ENCODE peak calls at places on chromosomes 6 and 20, in seven cellular contexts. T is aorta; W is kidney tubule cell; P is stimulated activated effector memory CD8-positive, alpha-beta T cell treated with anti-CD3 and anti-CD28 coated beads, Interleukin-12 subunit alpha, Interleukin-12 subunit beta, amount 100 ng/mL, for 72 hours; E is fibroblast of lung; V is T-helper 2 cell; M is neural crest cell. D is an unnamed sample.

GRCh38 chr6:158207452-158207788 is 39.3 kb downstream of the GTF2H5 start:
- DNase-seq in T (no peak), W (peak; percentile 19), P (peak; percentile 16), E (peak; percentile 75), V (no peak), M (no peak), D (no peak)

GRCh38 chr6:131643262-131643631 is 6.1 kb downstream of the ENPP3 start:
- DNase-seq in T (no peak), W (no peak), P (no peak), E (peak; percentile 17), V (no peak), M (no peak), D (no peak)

GRCh38 chr6:3628143-3628840 is 123.2 kb downstream of the PXDC1 start:
- DNase-seq in T (no peak), W (no peak), P (no peak), E (peak; percentile 62), V (no peak), M (no peak), D (no peak)

GRCh38 chr20:51321343-51322163 is 221.0 kb downstream of the NFATC2 start:
- DNase-seq in T (no peak), W (peak; percentile 10), P (no peak), E (no peak), V (no peak), M (no peak), D (no peak)

GRCh38 chr6:117533775-117534174 is 51.3 kb downstream of the DCBLD1 start:
- DNase-seq in T (no peak), W (no peak), P (no peak), E (no peak), V (no peak), M (no peak), D (no peak)

GRCh38 chr6:113825776-113826175 is 31.4 kb upstream of the MARCKS start:
- DNase-seq in T (peak; percentile 85), W (peak; percentile 41), P (no peak), E (peak; percentile 93), V (no peak), M (no peak), D (no peak)

GRCh38 chr20:44728835-44729342 is 13.7 kb downstream of the CCN5 start:
- DNase-seq in T (peak; percentile 87), W (peak; percentile 97), P (no peak), E (peak; percentile 66), V (no peak), M (no peak), D (peak; percentile 59)

GRCh38 chr6:89995296-89995695 is 101.0 kb downstream of the GJA10 start:
- DNase-seq in T (no peak), W (no peak), P (no peak), E (no peak), V (no peak), M (no peak), D (no peak)

GRCh38 chr6:24227556-24227955 is 101.5 kb downstream of the NRSN1 start:
- DNase-seq in T (no peak), W (no peak), P (no peak), E (no peak), V (no peak), M (no peak), D (no peak)

GRCh38 chr6:120938876-120939231 is 395.4 kb downstream of the TBC1D32 start:
- DNase-seq in T (no peak), W (no peak), P (no peak), E (no peak), V (no peak), M (no peak), D (no peak)

GRCh38 chr6:31157543-31158139 is at the start of gene CCHCR1:
- DNase-seq in T (no peak), W (no peak), P (no peak), E (no peak), V (no peak), M (no peak), D (no peak)

GRCh38 chr20:36340593-36340990 is 34.5 kb downstream of the DLGAP4 start:
- DNase-seq in T (peak; percentile 26), W (no peak), P (no peak), E (no peak), V (no peak), M (no peak), D (no peak)

GRCh38 chr20:401682-402495 is 6.2 kb upstream of the RBCK1 start:
- DNase-seq in T (no peak), W (peak; percentile 100), P (no peak), E (peak; percentile 48), V (no peak), M (no peak), D (no peak)

GRCh38 chr20:51135926-51136325 is 113.0 kb upstream of the KCNG1 start:
- DNase-seq in T (no peak), W (no peak), P (no peak), E (no peak), V (no peak), M (no peak), D (no peak)

GRCh38 chr6:155284775-155285174 is 21.0 kb downstream of the CLDN20 start:
- DNase-seq in T (no peak), W (no peak), P (no peak), E (no peak), V (no peak), M (no peak), D (no peak)

GRCh38 chr20:61901421-61902212 is 164.1 kb downstream of the TAF4 start:
- DNase-seq in T (no peak), W (peak; percentile 46), P (no peak), E (peak; percentile 31), V (no peak), M (no peak), D (no peak)

GRCh38 chr20:36569847-36570429 is 3.5 kb upstream of the TGIF2 start:
- DNase-seq in T (no peak), W (no peak), P (no peak), E (peak; percentile 82), V (no peak), M (no peak), D (no peak)

GRCh38 chr6:167680605-167681149 is 146.0 kb upstream of the AFDN start:
- DNase-seq in T (peak; percentile 11), W (no peak), P (no peak), E (no peak), V (no peak), M (no peak), D (no peak)

GRCh38 chr6:36618366-36619355 is 24.5 kb downstream of the SRSF3 start:
- DNase-seq in T (peak; percentile 18), W (no peak), P (no peak), E (no peak), V (no peak), M (no peak), D (peak; percentile 55)

GRCh38 chr6:80214436-80215022 is 108.1 kb downstream of the BCKDHB start:
- DNase-seq in T (no peak), W (peak; percentile 51), P (no peak), E (peak; percentile 50), V (no peak), M (no peak), D (peak; percentile 67)

GRCh38 chr20:57545927-57546662 is 14.8 kb upstream of the PCK1 start:
- DNase-seq in T (no peak), W (no peak), P (no peak), E (no peak), V (no peak), M (no peak), D (no peak)